ENCODE peak calls at places on chromosomes 6 and 20, in seven cellular contexts. E is hypothalamus; K is sciatic nerve; Y is stimulated activated naive CD8-positive, alpha-beta T cell treated with anti-CD3 and anti-CD28 coated beads, Interleukin-15, Interleukin-2, amounts not matched to agents 100 U/mL and 50 U/mL, for 24 hours; J is activated CD4-positive, alpha-beta T cell treated with anti-CD3 and anti-CD28 coated beads, Interleukin-2, amount 50 U/mL, for 24 hours; B is AML-193; Q is SW480. V is an unnamed sample.

GRCh38 chr6:26170181-26170580 is 83.0 kb downstream of the HFE start:
- DNase-seq in E (no peak), K (no peak), Y (no peak), J (no peak), B (no peak), Q (no peak), V (no peak)

GRCh38 chr20:5222919-5223634 is 93.7 kb downstream of the PROKR2 start:
- DNase-seq in E (no peak), K (peak; percentile 66), Y (peak; percentile 71), J (no peak), B (peak; percentile 55), Q (peak; percentile 43), V (peak; percentile 8)

GRCh38 chr6:12336121-12336971 is 46.2 kb downstream of the EDN1 start:
- DNase-seq in E (no peak), K (no peak), Y (no peak), J (no peak), B (no peak), Q (no peak), V (no peak)

GRCh38 chr20:1469306-1469905 is 2.8 kb upstream of the NSFL1C start:
- DNase-seq in E (no peak), K (no peak), Y (no peak), J (no peak), B (no peak), Q (no peak), V (no peak)

GRCh38 chr20:57590485-57591288 is 29.5 kb downstream of the ZBP1 start:
- DNase-seq in E (no peak), K (no peak), Y (no peak), J (no peak), B (no peak), Q (no peak), V (no peak)

GRCh38 chr6:67131827-67132226 is 1424.8 kb upstream of the EYS start:
- DNase-seq in E (no peak), K (no peak), Y (no peak), J (no peak), B (no peak), Q (no peak), V (no peak)

GRCh38 chr20:38706482-38706881 is 17.8 kb upstream of the SLC32A1 start:
- DNase-seq in E (no peak), K (no peak), Y (no peak), J (no peak), B (no peak), Q (no peak), V (no peak)

GRCh38 chr6:105568121-105568520 is 165.2 kb upstream of the PREP start:
- DNase-seq in E (no peak), K (no peak), Y (no peak), J (no peak), B (no peak), Q (no peak), V (no peak)

GRCh38 chr6:28816909-28817807 is 106.6 kb downstream of the TRIM27 start:
- DNase-seq in E (no peak), K (no peak), Y (peak; percentile 65), J (no peak), B (no peak), Q (no peak), V (no peak)

GRCh38 chr20:33604084-33604990 is 57.8 kb upstream of the C20orf144 start:
- DNase-seq in E (no peak), K (no peak), Y (no peak), J (no peak), B (no peak), Q (no peak), V (no peak)

GRCh38 chr20:49098136-49098535 is 52.0 kb downstream of the CSE1L start:
- DNase-seq in E (no peak), K (no peak), Y (no peak), J (no peak), B (no peak), Q (no peak), V (no peak)

GRCh38 chr20:60254901-60255411 is 296.7 kb downstream of the CDH26 start:
- DNase-seq in E (no peak), K (no peak), Y (no peak), J (no peak), B (no peak), Q (no peak), V (no peak)

GRCh38 chr6:17268114-17268513 is 13.0 kb upstream of the RBM24 start:
- DNase-seq in E (no peak), K (no peak), Y (no peak), J (no peak), B (no peak), Q (no peak), V (no peak)

GRCh38 chr20:4702562-4703280 is 19.0 kb upstream of the PRND start:
- DNase-seq in E (no peak), K (no peak), Y (no peak), J (no peak), B (no peak), Q (no peak), V (no peak)

GRCh38 chr6:28943557-28944411 is 20.0 kb upstream of the TRIM27 start:
- DNase-seq in E (peak; percentile 34), K (peak; percentile 89), Y (peak; percentile 86), J (peak; percentile 67), B (no peak), Q (peak; percentile 76), V (no peak)

GRCh38 chr6:50128420-50129005 is 78.8 kb upstream of the DEFB112 start:
- DNase-seq in E (no peak), K (no peak), Y (no peak), J (no peak), B (peak; percentile 16), Q (peak; percentile 30), V (no peak)

GRCh38 chr6:111461860-111462259 is 21.2 kb downstream of the REV3L start:
- DNase-seq in E (no peak), K (no peak), Y (no peak), J (no peak), B (no peak), Q (no peak), V (no peak)

GRCh38 chr6:71238351-71238750 is 50.3 kb upstream of the OGFRL1 start:
- DNase-seq in E (no peak), K (no peak), Y (no peak), J (no peak), B (no peak), Q (no peak), V (no peak)

GRCh38 chr6:28982476-28983266 is 22.4 kb downstream of the ZNF311 start:
- DNase-seq in E (no peak), K (no peak), Y (no peak), J (no peak), B (peak; percentile 72), Q (peak; percentile 59), V (no peak)

GRCh38 chr20:63331741-63332400 is 29.3 kb downstream of the CHRNA4 start:
- DNase-seq in E (no peak), K (no peak), Y (no peak), J (no peak), B (no peak), Q (no peak), V (no peak)

GRCh38 chr20:11901127-11901526 is 16.6 kb upstream of the BTBD3 start:
- DNase-seq in E (no peak), K (no peak), Y (no peak), J (no peak), B (no peak), Q (peak; percentile 83), V (no peak)

GRCh38 chr20:44618318-44618731 is 33.2 kb downstream of the ADA start:
- DNase-seq in E (no peak), K (no peak), Y (peak; percentile 27), J (no peak), B (no peak), Q (peak; percentile 29), V (peak; percentile 7)

GRCh38 chr6:19399406-19399805 is 437.8 kb upstream of the ID4 start:
- DNase-seq in E (no peak), K (peak; percentile 59), Y (no peak), J (no peak), B (no peak), Q (no peak), V (no peak)

GRCh38 chr6:30646450-30647038 is 389 bp upstream of the C6orf136 start:
- DNase-seq in E (no peak), K (peak; percentile 94), Y (peak; percentile 94), J (no peak), B (peak; percentile 93), Q (no peak), V (peak; percentile 89)

GRCh38 chr20:959996-960615 is 42.0 kb downstream of the RSPO4 start:
- DNase-seq in E (no peak), K (no peak), Y (no peak), J (no peak), B (no peak), Q (no peak), V (no peak)

GRCh38 chr20:40949346-40949745 is 79.3 kb upstream of the TOP1 start:
- DNase-seq in E (no peak), K (no peak), Y (no peak), J (no peak), B (no peak), Q (no peak), V (no peak)

GRCh38 chr6:119395192-119395591 is 45.6 kb upstream of the MAN1A1 start:
- DNase-seq in E (no peak), K (no peak), Y (no peak), J (no peak), B (no peak), Q (no peak), V (no peak)